ENCODE peak calls at places on chromosomes 13 and 19, in five cellular contexts. K, R, Q, M and J are unnamed samples.

GRCh38 chr19:45782820-45783785 is 813 bp upstream of the DMPK start:
- DNase-seq in Q (peak), M (no peak), R (peak), K (no peak), J (peak)

GRCh38 chr19:49366110-49366509 is 2.4 kb downstream of the DKKL1 start:
- DNase-seq in Q (no peak), K (no peak), M (no peak), R (no peak), J (no peak)

GRCh38 chr13:48199404-48199991 is 33.5 kb upstream of the ITM2B start:
- DNase-seq in Q (no peak), R (no peak), M (no peak), K (no peak), J (no peak)

GRCh38 chr19:38736036-38736412 is 8.2 kb downstream of the CAPN12 start:
- DNase-seq in Q (peak), R (no peak), M (peak), K (no peak), J (no peak)

GRCh38 chr13:50127017-50127725 is 111.9 kb downstream of the KCNRG start:
- DNase-seq in R (peak), K (no peak), M (peak), Q (peak), J (no peak)

GRCh38 chr13:22047082-22047784 is 376.4 kb downstream of the FGF9 start:
- DNase-seq in M (no peak), R (no peak), K (no peak), Q (no peak), J (no peak)

GRCh38 chr19:17245535-17245984 is at the start of gene NR2F6:
- DNase-seq in Q (no peak), K (no peak), R (no peak), M (no peak), J (peak)

GRCh38 chr13:71867101-71867814 is at the start of gene DACH1:
- DNase-seq in R (peak), K (no peak), Q (peak), M (peak), J (peak)

GRCh38 chr19:32555786-32556185 is 25.2 kb upstream of the PDCD5 start:
- DNase-seq in K (no peak), R (no peak), M (no peak), Q (no peak), J (no peak)

GRCh38 chr13:102825921-102826706 is 19.7 kb upstream of the ERCC5 start:
- DNase-seq in Q (no peak), K (no peak), R (peak), M (no peak), J (peak)

GRCh38 chr13:110869231-110869804 is 45.6 kb downstream of the ANKRD10 start:
- DNase-seq in Q (no peak), K (no peak), M (no peak), R (peak), J (peak)

GRCh38 chr13:101115762-101116161 is 300.5 kb downstream of the NALCN start:
- DNase-seq in K (no peak), M (no peak), R (peak), Q (no peak), J (no peak)

GRCh38 chr19:46898731-46899130 is 37.9 kb downstream of the ARHGAP35 start:
- DNase-seq in M (no peak), Q (no peak), K (no peak), R (peak), J (peak)

GRCh38 chr19:37932985-37933953 is 26.3 kb downstream of the SIPA1L3 start:
- DNase-seq in M (peak), K (no peak), R (peak), Q (peak), J (peak)

GRCh38 chr19:16661480-16662034 is 618 bp downstream of the TMEM38A start:
- DNase-seq in Q (peak), K (no peak), R (peak), M (peak), J (no peak)

GRCh38 chr19:1411255-1412191 is 4.1 kb downstream of the DAZAP1 start:
- DNase-seq in M (no peak), K (peak), R (peak), Q (peak), J (peak)